ENCODE peak calls at places on chromosomes 6 and 20, in ten cellular contexts. V is OCI-LY7, Z is C1 segment of cervical spinal cord, U is ELF-1, A is HTR-8/SVneo, T is D341Med, W is Calu3, S is ELR, E is LoVo, M is MCF 10A. P is an unnamed sample.

GRCh38 chr6:54244430-54244829 is 63.8 kb upstream of the TINAG start:
- DNase-seq in V (peak; percentile 11), Z (no peak), U (no peak), A (no peak), T (peak; percentile 31), W (no peak), S (peak; percentile 58), E (peak; percentile 11), M (peak; percentile 40), P (no peak)

GRCh38 chr20:58361549-58361948 is 27.5 kb upstream of the VAPB start:
- DNase-seq in V (no peak), Z (no peak), U (no peak), A (no peak), T (no peak), W (no peak), S (peak; percentile 71), E (no peak), M (peak; percentile 1), P (no peak)

GRCh38 chr20:14984768-14985622 is 647.6 kb upstream of the FLRT3 start:
- DNase-seq in V (no peak), Z (no peak), U (no peak), A (no peak), T (no peak), W (no peak), S (no peak), E (peak; percentile 49), M (no peak), P (no peak)

GRCh38 chr6:89035252-89036106 is 45.1 kb upstream of the PNRC1 start:
- DNase-seq in V (no peak), Z (peak; percentile 5), U (peak; percentile 62), A (peak; percentile 73), T (no peak), W (peak; percentile 62), S (peak; percentile 92), E (peak; percentile 87), M (peak; percentile 100), P (no peak)

GRCh38 chr6:87070750-87071149 is 24.2 kb downstream of the CGA start:
- DNase-seq in V (no peak), Z (no peak), U (no peak), A (no peak), T (no peak), W (no peak), S (no peak), E (no peak), M (no peak), P (no peak)

GRCh38 chr6:4973415-4973814 is 30.4 kb downstream of the RPP40 start:
- DNase-seq in V (no peak), Z (no peak), U (no peak), A (no peak), T (no peak), W (no peak), S (no peak), E (no peak), M (no peak), P (no peak)

GRCh38 chr6:41748542-41748941 is 1.3 kb upstream of the PGC start:
- DNase-seq in V (no peak), Z (no peak), U (no peak), A (no peak), T (no peak), W (no peak), S (no peak), E (no peak), M (no peak), P (no peak)

GRCh38 chr6:116876107-116876506 is 935 bp upstream of the RFX6 start:
- DNase-seq in V (no peak), Z (no peak), U (no peak), A (no peak), T (no peak), W (no peak), S (no peak), E (no peak), M (no peak), P (no peak)

GRCh38 chr6:166515072-166515810 is 71.2 kb downstream of the RAMACL start:
- DNase-seq in V (no peak), Z (no peak), U (no peak), A (peak; percentile 68), T (no peak), W (peak; percentile 46), S (peak; percentile 79), E (peak; percentile 39), M (peak; percentile 83), P (no peak)

GRCh38 chr20:3486850-3487249 is 16.0 kb downstream of the ATRN start:
- DNase-seq in V (no peak), Z (no peak), U (no peak), A (no peak), T (no peak), W (no peak), S (no peak), E (no peak), M (no peak), P (no peak)

GRCh38 chr6:163725008-163725941 is 310.8 kb downstream of the QKI start:
- DNase-seq in V (no peak), Z (no peak), U (peak; percentile 22), A (no peak), T (no peak), W (no peak), S (no peak), E (no peak), M (no peak), P (no peak)

GRCh38 chr20:50670126-50670862 is 21.0 kb downstream of the RIPOR3 start:
- DNase-seq in V (no peak), Z (no peak), U (no peak), A (no peak), T (peak; percentile 54), W (peak; percentile 88), S (peak; percentile 59), E (peak; percentile 50), M (peak; percentile 47), P (no peak)

GRCh38 chr20:19552144-19552895 is 205.7 kb upstream of the RIN2 start:
- DNase-seq in V (no peak), Z (no peak), U (peak; percentile 85), A (no peak), T (no peak), W (no peak), S (no peak), E (no peak), M (peak; percentile 29), P (no peak)

GRCh38 chr6:70860044-70860443 is 96.8 kb downstream of the B3GAT2 start:
- DNase-seq in V (no peak), Z (no peak), U (no peak), A (no peak), T (peak; percentile 46), W (no peak), S (no peak), E (no peak), M (no peak), P (no peak)

GRCh38 chr6:38909020-38909730 is 139.4 kb upstream of the GLP1R start:
- DNase-seq in V (no peak), Z (no peak), U (no peak), A (no peak), T (no peak), W (peak; percentile 60), S (no peak), E (no peak), M (peak; percentile 11), P (no peak)